ENCODE peak calls at places on chromosomes 5 and 9, in six cellular contexts. One of them, this sample, is unnamed. For H3K9me3 and H3K36me3, the result is how much of the 10 kb centered on the place peaks cover.

GRCh38 chr5:74885170-74885569 is 19.0 kb upstream of the FAM169A start:
- DNase-seq in prostate gland: no peak
- DNase-seq in IMR-90: no peak
- DNase-seq in tibial nerve: no peak
- DNase-seq in Karpas-422: no peak
- DNase-seq in psoas muscle: no peak
- DNase-seq in this sample: no peak

GRCh38 chr9:98686961-98687855 is 21.5 kb downstream of the GABBR2 start:
- DNase-seq in prostate gland: no peak
- DNase-seq in IMR-90: no peak
- DNase-seq in psoas muscle: no peak
- DNase-seq in tibial nerve: no peak
- DNase-seq in Karpas-422: no peak
- DNase-seq in this sample: no peak

GRCh38 chr9:89368978-89369377 is 50.7 kb downstream of the SECISBP2 start:
- DNase-seq in psoas muscle: no peak
- DNase-seq in tibial nerve: no peak
- DNase-seq in prostate gland: no peak
- DNase-seq in Karpas-422: no peak
- DNase-seq in IMR-90: no peak
- DNase-seq in this sample: no peak

GRCh38 chr5:74974451-74975089 is 77.8 kb downstream of the GCNT4 start:
- DNase-seq in prostate gland: no peak
- DNase-seq in Karpas-422: no peak
- DNase-seq in IMR-90: no peak
- DNase-seq in tibial nerve: no peak
- DNase-seq in psoas muscle: no peak
- DNase-seq in this sample: no peak

GRCh38 chr9:120210301-120210700 is 369.7 kb downstream of the CDK5RAP2 start:
- DNase-seq in tibial nerve: no peak
- DNase-seq in prostate gland: no peak
- DNase-seq in IMR-90: no peak
- DNase-seq in psoas muscle: no peak
- DNase-seq in Karpas-422: no peak
- DNase-seq in this sample: no peak

GRCh38 chr9:16150938-16151650 is 598.3 kb downstream of the CCDC171 start:
- DNase-seq in IMR-90: no peak
- DNase-seq in tibial nerve: no peak
- DNase-seq in prostate gland: no peak
- DNase-seq in psoas muscle: no peak
- DNase-seq in Karpas-422: no peak
- DNase-seq in this sample: no peak

GRCh38 chr9:107816187-107817021 is 326.8 kb upstream of the KLF4 start:
- DNase-seq in Karpas-422: no peak
- DNase-seq in psoas muscle: no peak
- DNase-seq in prostate gland: no peak
- DNase-seq in tibial nerve: no peak
- DNase-seq in IMR-90: no peak
- DNase-seq in this sample: no peak

GRCh38 chr5:139078345-139078744 is 119.8 kb downstream of the SIL1 start:
- DNase-seq in IMR-90: no peak
- DNase-seq in tibial nerve: no peak
- DNase-seq in psoas muscle: no peak
- DNase-seq in prostate gland: no peak
- DNase-seq in Karpas-422: no peak
- DNase-seq in this sample: no peak

GRCh38 chr9:9790216-9790872 is 822.5 kb downstream of the PTPRD start:
- DNase-seq in IMR-90: no peak
- DNase-seq in prostate gland: no peak
- DNase-seq in tibial nerve: no peak
- DNase-seq in Karpas-422: peak
- DNase-seq in psoas muscle: no peak
- DNase-seq in this sample: no peak

GRCh38 chr5:17317499-17317898 is 100.1 kb downstream of the BASP1 start:
- DNase-seq in prostate gland: no peak
- DNase-seq in IMR-90: no peak
- DNase-seq in tibial nerve: no peak
- DNase-seq in Karpas-422: peak
- DNase-seq in psoas muscle: no peak
- DNase-seq in this sample: no peak

GRCh38 chr9:104871961-104872527 is 55.9 kb downstream of the ABCA1 start:
- DNase-seq in Karpas-422: no peak
- DNase-seq in prostate gland: no peak
- DNase-seq in psoas muscle: no peak
- DNase-seq in IMR-90: no peak
- DNase-seq in tibial nerve: no peak
- DNase-seq in this sample: no peak

GRCh38 chr9:136545065-136545965 is 533 bp downstream of the NOTCH1 start:
- DNase-seq in prostate gland: no peak
- DNase-seq in tibial nerve: no peak
- DNase-seq in psoas muscle: no peak
- DNase-seq in IMR-90: no peak
- DNase-seq in Karpas-422: peak
- DNase-seq in this sample: peak

GRCh38 chr5:173056783-173057061 is 570 bp downstream of the CREBRF start:
- DNase-seq in IMR-90: no peak
- DNase-seq in prostate gland: no peak
- DNase-seq in Karpas-422: no peak
- DNase-seq in psoas muscle: no peak
- DNase-seq in tibial nerve: no peak
- DNase-seq in this sample: no peak

GRCh38 chr9:124871156-124871561 is 9.2 kb downstream of the ARPC5L start:
- DNase-seq in psoas muscle: no peak
- DNase-seq in prostate gland: no peak
- DNase-seq in Karpas-422: peak
- DNase-seq in tibial nerve: no peak
- DNase-seq in IMR-90: no peak
- DNase-seq in this sample: no peak

GRCh38 chr5:137714931-137715330 is 21.0 kb downstream of the KLHL3 start:
- DNase-seq in Karpas-422: no peak
- DNase-seq in psoas muscle: no peak
- DNase-seq in tibial nerve: no peak
- DNase-seq in prostate gland: no peak
- DNase-seq in IMR-90: no peak
- DNase-seq in this sample: no peak

GRCh38 chr9:23492126-23493002 is 333.7 kb downstream of the ELAVL2 start:
- DNase-seq in IMR-90: peak
- DNase-seq in Karpas-422: peak
- DNase-seq in prostate gland: no peak
- DNase-seq in psoas muscle: no peak
- DNase-seq in tibial nerve: no peak
- DNase-seq in this sample: no peak

GRCh38 chr9:99299214-99300102 is 77.4 kb downstream of the SEC61B start:
- DNase-seq in IMR-90: peak
- DNase-seq in psoas muscle: no peak
- DNase-seq in prostate gland: no peak
- DNase-seq in Karpas-422: peak
- DNase-seq in tibial nerve: no peak
- DNase-seq in this sample: peak

GRCh38 chr9:97514531-97514930 is 13.1 kb downstream of the TMOD1 start:
- DNase-seq in psoas muscle: peak
- DNase-seq in tibial nerve: no peak
- DNase-seq in prostate gland: no peak
- DNase-seq in Karpas-422: no peak
- DNase-seq in IMR-90: no peak
- DNase-seq in this sample: no peak

GRCh38 chr5:74357827-74358226 is 282.7 kb downstream of the ENC1 start:
- DNase-seq in prostate gland: no peak
- DNase-seq in tibial nerve: no peak
- DNase-seq in IMR-90: peak
- DNase-seq in psoas muscle: no peak
- DNase-seq in Karpas-422: no peak
- DNase-seq in this sample: no peak

GRCh38 chr9:14312721-14313377 is 1.1 kb downstream of the NFIB start:
- DNase-seq in IMR-90: no peak
- DNase-seq in tibial nerve: no peak
- DNase-seq in psoas muscle: peak
- DNase-seq in prostate gland: no peak
- DNase-seq in Karpas-422: no peak
- DNase-seq in this sample: peak

GRCh38 chr5:106121972-106122605 is 1548.6 kb downstream of the EFNA5 start:
- DNase-seq in prostate gland: no peak
- DNase-seq in tibial nerve: no peak
- DNase-seq in psoas muscle: no peak
- DNase-seq in Karpas-422: peak
- DNase-seq in IMR-90: peak
- DNase-seq in this sample: peak

GRCh38 chr5:171336486-171337206 is 27.6 kb downstream of the TLX3 start:
- DNase-seq in prostate gland: no peak
- DNase-seq in tibial nerve: no peak
- DNase-seq in IMR-90: peak
- DNase-seq in Karpas-422: no peak
- DNase-seq in psoas muscle: no peak
- DNase-seq in this sample: peak

GRCh38 chr9:111798786-111799185 is 4.0 kb upstream of the SHOC1 start:
- DNase-seq in tibial nerve: no peak
- DNase-seq in psoas muscle: no peak
- DNase-seq in prostate gland: no peak
- DNase-seq in IMR-90: peak
- DNase-seq in Karpas-422: no peak
- DNase-seq in this sample: no peak

GRCh38 chr5:169440107-169440701 is 139.3 kb upstream of the SLIT3 start:
- DNase-seq in prostate gland: no peak
- DNase-seq in tibial nerve: no peak
- DNase-seq in IMR-90: no peak
- DNase-seq in Karpas-422: no peak
- DNase-seq in psoas muscle: no peak
- DNase-seq in this sample: no peak

GRCh38 chr5:165029471-165029870 is 1524.1 kb downstream of the MAT2B start:
- DNase-seq in Karpas-422: no peak
- DNase-seq in psoas muscle: no peak
- DNase-seq in tibial nerve: no peak
- DNase-seq in prostate gland: no peak
- DNase-seq in IMR-90: peak
- DNase-seq in this sample: peak

GRCh38 chr9:93893899-93894690 is 61.1 kb downstream of the BARX1 start:
- DNase-seq in prostate gland: no peak
- DNase-seq in tibial nerve: no peak
- DNase-seq in psoas muscle: peak
- DNase-seq in Karpas-422: no peak
- DNase-seq in IMR-90: no peak
- DNase-seq in this sample: no peak

GRCh38 chr5:60918466-60918865 is 26.4 kb downstream of the ERCC8 start:
- DNase-seq in IMR-90: no peak
- DNase-seq in Karpas-422: no peak
- DNase-seq in prostate gland: no peak
- DNase-seq in psoas muscle: no peak
- DNase-seq in tibial nerve: no peak
- DNase-seq in this sample: no peak

GRCh38 chr5:178313316-178313715 is 80.7 kb upstream of the PHYKPL start:
- DNase-seq in IMR-90: no peak
- DNase-seq in psoas muscle: no peak
- DNase-seq in prostate gland: no peak
- DNase-seq in Karpas-422: no peak
- DNase-seq in tibial nerve: no peak
- DNase-seq in this sample: no peak
- H3K9me3 ChIP-seq in IMR-90: under half
- H3K9me3 ChIP-seq in psoas muscle: under half
- H3K9me3 ChIP-seq in prostate gland: under half
- H3K9me3 ChIP-seq in Karpas-422: under half
- H3K9me3 ChIP-seq in tibial nerve: under half
- H3K9me3 ChIP-seq in this sample: under half

GRCh38 chr5:148421661-148422060 is 37.9 kb downstream of the FBXO38 start:
- DNase-seq in prostate gland: no peak
- DNase-seq in psoas muscle: no peak
- DNase-seq in IMR-90: no peak
- DNase-seq in tibial nerve: no peak
- DNase-seq in Karpas-422: no peak
- DNase-seq in this sample: no peak
- H3K36me3 ChIP-seq in prostate gland: under half
- H3K36me3 ChIP-seq in psoas muscle: half or more
- H3K36me3 ChIP-seq in IMR-90: under half
- H3K36me3 ChIP-seq in tibial nerve: under half
- H3K36me3 ChIP-seq in Karpas-422: half or more
- H3K36me3 ChIP-seq in this sample: half or more

DNA sequence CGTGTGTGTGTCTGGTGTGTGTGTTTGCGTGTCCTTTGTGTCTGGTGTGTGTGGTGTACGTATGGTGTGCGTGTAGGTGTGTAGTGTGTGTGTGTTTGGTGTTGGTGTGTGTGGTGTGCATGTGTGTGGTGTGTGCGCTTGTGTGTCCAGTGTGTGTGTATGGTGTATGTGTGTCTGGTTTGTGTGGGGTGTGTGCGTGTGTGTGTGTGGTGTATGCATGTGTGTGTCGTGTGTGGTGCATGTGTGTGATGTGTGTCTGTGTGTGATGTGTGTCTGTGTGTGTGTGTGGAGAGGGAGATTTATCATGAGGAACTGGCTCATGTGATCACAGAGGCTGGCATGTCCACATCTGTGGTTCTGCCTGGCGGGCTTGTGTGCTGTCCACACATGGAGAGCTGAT is 71.7 kb downstream of the CACNA1B start:
- DNase-seq in tibial nerve: no peak
- DNase-seq in prostate gland: no peak
- DNase-seq in Karpas-422: no peak
- DNase-seq in IMR-90: no peak
- DNase-seq in psoas muscle: no peak
- DNase-seq in this sample: no peak
- H3K4me3 ChIP-seq in tibial nerve: no peak
- H3K4me3 ChIP-seq in prostate gland: no peak
- H3K4me3 ChIP-seq in Karpas-422: no peak
- H3K4me3 ChIP-seq in IMR-90: no peak
- H3K4me3 ChIP-seq in psoas muscle: no peak
- H3K4me3 ChIP-seq in this sample: no peak

GRCh38 chr5:144017119-144017518 is 153.3 kb downstream of the YIPF5 start:
- DNase-seq in Karpas-422: no peak
- DNase-seq in tibial nerve: no peak
- DNase-seq in psoas muscle: no peak
- DNase-seq in prostate gland: no peak
- DNase-seq in IMR-90: no peak
- DNase-seq in this sample: no peak

GRCh38 chr5:144013816-144014215 is 156.6 kb downstream of the YIPF5 start:
- DNase-seq in psoas muscle: no peak
- DNase-seq in Karpas-422: no peak
- DNase-seq in IMR-90: no peak
- DNase-seq in prostate gland: no peak
- DNase-seq in tibial nerve: no peak
- DNase-seq in this sample: no peak

DNA sequence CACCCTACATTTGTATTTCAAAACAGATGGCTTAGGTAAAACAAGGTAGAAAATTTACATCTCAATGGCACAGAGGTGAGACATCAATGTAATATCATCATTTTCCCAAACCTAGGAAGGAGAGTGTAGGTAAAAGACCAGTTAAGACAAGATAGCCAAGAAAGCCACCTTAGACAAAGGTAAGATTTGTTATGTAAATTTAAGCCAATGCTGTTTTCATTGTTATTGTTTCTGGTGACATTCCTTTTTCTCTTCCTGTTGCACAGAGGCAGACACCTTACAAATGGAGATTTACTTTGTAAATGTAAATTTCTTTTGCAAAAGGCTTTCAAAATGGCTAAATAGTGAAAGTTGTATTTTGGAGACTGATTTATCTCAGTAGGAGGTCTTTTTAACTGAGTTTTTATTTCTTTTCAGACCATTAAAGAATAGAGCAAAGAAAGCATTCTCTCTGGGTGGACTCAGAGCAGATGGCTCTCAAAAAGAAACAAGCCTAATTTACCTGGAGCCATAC is 159.1 kb downstream of the YIPF5 start:
- DNase-seq in Karpas-422: no peak
- DNase-seq in psoas muscle: no peak
- DNase-seq in prostate gland: no peak
- DNase-seq in IMR-90: no peak
- DNase-seq in tibial nerve: no peak
- DNase-seq in this sample: no peak
- H3K9me3 ChIP-seq in Karpas-422: under half
- H3K9me3 ChIP-seq in psoas muscle: under half
- H3K9me3 ChIP-seq in prostate gland: under half
- H3K9me3 ChIP-seq in IMR-90: under half
- H3K9me3 ChIP-seq in tibial nerve: under half
- H3K9me3 ChIP-seq in this sample: under half